ENCODE peak calls at places on chromosomes 1 and 21, in eight cellular contexts. W is HTR-8/SVneo, V is iris pigment epithelial cell, H is T-helper 1 cell, P is cardiac fibroblast, B is amygdala, C is fibroblast of lung, T is hypothalamus. K is an unnamed sample.

GRCh38 chr1:38783659-38784229 is 75.8 kb downstream of the RRAGC start:
- DNase-seq in W (no peak), V (no peak), H (no peak), P (no peak), B (no peak), C (peak), T (no peak), K (no peak)

GRCh38 chr1:234925440-234926251 is 203.0 kb downstream of the TOMM20 start:
- DNase-seq in W (peak), V (peak), H (no peak), P (peak), B (no peak), C (peak), T (no peak), K (no peak)

GRCh38 chr1:41024953-41025352 is 3.4 kb upstream of the SLFNL1 start:
- DNase-seq in W (no peak), V (no peak), H (no peak), P (no peak), B (no peak), C (no peak), T (no peak), K (no peak)

GRCh38 chr1:214546076-214546475 is 5.3 kb downstream of the PTPN14 start:
- DNase-seq in W (no peak), V (no peak), H (no peak), P (no peak), B (no peak), C (no peak), T (no peak), K (no peak)

GRCh38 chr1:84571150-84571535 is 3.1 kb downstream of the CTBS start:
- DNase-seq in W (no peak), V (peak), H (no peak), P (no peak), B (no peak), C (peak), T (no peak), K (no peak)

GRCh38 chr21:33750017-33750416 is 107.7 kb downstream of the ITSN1 start:
- DNase-seq in W (no peak), V (no peak), H (no peak), P (peak), B (no peak), C (no peak), T (no peak), K (no peak)

GRCh38 chr1:195851016-195851591 is 757.1 kb downstream of the KCNT2 start:
- DNase-seq in W (no peak), V (no peak), H (no peak), P (no peak), B (no peak), C (no peak), T (no peak), K (no peak)

GRCh38 chr1:98763488-98764141 is 102.1 kb downstream of the SNX7 start:
- DNase-seq in W (no peak), V (no peak), H (no peak), P (no peak), B (no peak), C (no peak), T (no peak), K (no peak)

GRCh38 chr1:78132174-78132972 is 86.6 kb downstream of the GIPC2 start:
- DNase-seq in W (no peak), V (no peak), H (no peak), P (no peak), B (no peak), C (no peak), T (no peak), K (no peak)

GRCh38 chr1:6271554-6271953 is 10.7 kb upstream of the GPR153 start:
- DNase-seq in W (no peak), V (no peak), H (no peak), P (no peak), B (no peak), C (peak), T (no peak), K (no peak)

GRCh38 chr1:91731815-91732214 is 154.1 kb downstream of the TGFBR3 start:
- DNase-seq in W (no peak), V (peak), H (peak), P (peak), B (no peak), C (peak), T (no peak), K (no peak)

GRCh38 chr1:19630720-19631119 is 13.4 kb upstream of the NBL1 start:
- DNase-seq in W (no peak), V (no peak), H (no peak), P (no peak), B (no peak), C (no peak), T (no peak), K (no peak)

GRCh38 chr1:191457889-191458288 is 700.4 kb upstream of the RGS18 start:
- DNase-seq in W (no peak), V (no peak), H (no peak), P (no peak), B (no peak), C (no peak), T (no peak), K (no peak)

GRCh38 chr1:38006008-38006828 is 904 bp upstream of the FHL3 start:
- DNase-seq in W (no peak), V (no peak), H (no peak), P (no peak), B (no peak), C (no peak), T (no peak), K (no peak)

GRCh38 chr1:36446261-36446660 is 4.0 kb downstream of the OSCP1 start:
- DNase-seq in W (no peak), V (peak), H (no peak), P (no peak), B (no peak), C (no peak), T (no peak), K (no peak)

GRCh38 chr1:39183503-39184353 is 20.8 kb upstream of the MACF1 start:
- DNase-seq in W (peak), V (peak), H (peak), P (peak), B (no peak), C (peak), T (no peak), K (no peak)

GRCh38 chr21:18023099-18023498 is 203.9 kb upstream of the C21orf91 start:
- DNase-seq in W (no peak), V (no peak), H (no peak), P (no peak), B (no peak), C (no peak), T (no peak), K (no peak)

GRCh38 chr1:20486457-20487235 is 636 bp upstream of the CAMK2N1 start:
- DNase-seq in W (no peak), V (peak), H (no peak), P (peak), B (peak), C (peak), T (peak), K (peak)

GRCh38 chr1:82000221-82000620 is 199.5 kb downstream of the ADGRL2 start:
- DNase-seq in W (no peak), V (no peak), H (no peak), P (no peak), B (no peak), C (no peak), T (no peak), K (no peak)

GRCh38 chr1:83676106-83676505 is 322.8 kb downstream of the TTLL7 start:
- DNase-seq in W (no peak), V (no peak), H (no peak), P (no peak), B (no peak), C (no peak), T (no peak), K (no peak)

GRCh38 chr1:157115851-157116734 is 16.5 kb upstream of the ETV3L start:
- DNase-seq in W (no peak), V (no peak), H (no peak), P (no peak), B (no peak), C (no peak), T (no peak), K (peak)

GRCh38 chr1:180636138-180636537 is 4.3 kb downstream of the XPR1 start:
- DNase-seq in W (no peak), V (peak), H (no peak), P (peak), B (no peak), C (no peak), T (no peak), K (no peak)

GRCh38 chr1:231850786-231851185 is 224.2 kb downstream of the DISC1 start:
- DNase-seq in W (no peak), V (no peak), H (no peak), P (peak), B (no peak), C (no peak), T (no peak), K (no peak)

GRCh38 chr1:24770891-24771290 is 25.6 kb downstream of the CLIC4 start:
- DNase-seq in W (no peak), V (peak), H (no peak), P (peak), B (no peak), C (peak), T (no peak), K (no peak)

GRCh38 chr1:206479164-206480125 is 9.2 kb downstream of the IKBKE start:
- DNase-seq in W (peak), V (peak), H (peak), P (peak), B (peak), C (peak), T (no peak), K (peak)

GRCh38 chr1:232725303-232726047 is 79.7 kb upstream of the MAP10 start:
- DNase-seq in W (peak), V (no peak), H (no peak), P (no peak), B (no peak), C (no peak), T (no peak), K (no peak)

GRCh38 chr1:100606438-100606837 is 68.5 kb downstream of the GPR88 start:
- DNase-seq in W (no peak), V (peak), H (no peak), P (peak), B (no peak), C (peak), T (no peak), K (no peak)

GRCh38 chr1:232575524-232576040 is 54.4 kb downstream of the SIPA1L2 start:
- DNase-seq in W (no peak), V (peak), H (no peak), P (peak), B (no peak), C (peak), T (no peak), K (no peak)

GRCh38 chr1:160291248-160292220 is 6.6 kb upstream of the PEX19 start:
- DNase-seq in W (peak), V (peak), H (peak), P (peak), B (peak), C (peak), T (no peak), K (peak)

GRCh38 chr1:55318111-55318817 is 103.1 kb upstream of the USP24 start:
- DNase-seq in W (no peak), V (peak), H (no peak), P (no peak), B (no peak), C (peak), T (no peak), K (no peak)

GRCh38 chr21:45869121-45870007 is 112.2 kb upstream of the COL6A1 start:
- DNase-seq in W (no peak), V (peak), H (no peak), P (peak), B (no peak), C (peak), T (no peak), K (no peak)

GRCh38 chr1:1285618-1286311 is 5.5 kb downstream of the SCNN1D start:
- DNase-seq in W (no peak), V (no peak), H (no peak), P (no peak), B (no peak), C (no peak), T (no peak), K (no peak)

GRCh38 chr1:21857142-21857839 is 45.2 kb downstream of the LDLRAD2 start:
- DNase-seq in W (no peak), V (peak), H (no peak), P (peak), B (no peak), C (peak), T (no peak), K (no peak)

GRCh38 chr1:165679282-165680036 is 18.9 kb downstream of the ALDH9A1 start:
- DNase-seq in W (no peak), V (no peak), H (no peak), P (no peak), B (no peak), C (no peak), T (no peak), K (no peak)

K was measured in cerebellum.